ENCODE peak calls at places on chromosome 15, in seven cellular contexts. U is fibroblast of lung, I is mucosa of descending colon, J is AG09309, P is GM10248, E is ascending aorta, W is epithelial cell of esophagus. M is an unnamed sample.

GRCh38 chr15:56035166-56035565 is 41.8 kb upstream of the NEDD4 start:
- DNase-seq in U (no peak), I (no peak), J (no peak), P (no peak), E (no peak), W (no peak), M (no peak)

GRCh38 chr15:23532019-23532418 is 33.5 kb upstream of the MKRN3 start:
- DNase-seq in U (no peak), I (no peak), J (no peak), P (no peak), E (no peak), W (peak; percentile 39), M (no peak)

GRCh38 chr15:71659730-71660067 is 150.7 kb upstream of the NR2E3 start:
- DNase-seq in U (no peak), I (no peak), J (no peak), P (no peak), E (no peak), W (peak; percentile 18), M (no peak)

GRCh38 chr15:66164788-66165187 is 88.8 kb downstream of the MEGF11 start:
- DNase-seq in U (no peak), I (no peak), J (no peak), P (no peak), E (no peak), W (no peak), M (no peak)

GRCh38 chr15:29053661-29054131 is 167.9 kb downstream of the APBA2 start:
- DNase-seq in U (no peak), I (no peak), J (no peak), P (no peak), E (no peak), W (no peak), M (no peak)

GRCh38 chr15:51403072-51403878 is 61.8 kb downstream of the GLDN start:
- DNase-seq in U (peak; percentile 66), I (peak; percentile 35), J (no peak), P (no peak), E (no peak), W (peak; percentile 50), M (peak; percentile 33)

GRCh38 chr15:38130739-38131498 is 121.7 kb upstream of the SPRED1 start:
- DNase-seq in U (peak; percentile 99), I (peak; percentile 63), J (peak; percentile 98), P (peak; percentile 33), E (peak; percentile 65), W (peak; percentile 92), M (peak; percentile 30)

GRCh38 chr15:77546050-77546501 is 86.6 kb downstream of the LINGO1 start:
- DNase-seq in U (peak; percentile 85), I (no peak), J (peak; percentile 51), P (no peak), E (no peak), W (peak; percentile 76), M (no peak)

GRCh38 chr15:51386486-51386885 is 45.0 kb downstream of the GLDN start:
- DNase-seq in U (no peak), I (no peak), J (no peak), P (no peak), E (no peak), W (no peak), M (no peak)

GRCh38 chr15:52783191-52783829 is 6.8 kb downstream of the ONECUT1 start:
- DNase-seq in U (no peak), I (no peak), J (no peak), P (no peak), E (no peak), W (no peak), M (peak; percentile 35)

GRCh38 chr15:38075466-38075865 is 141.0 kb downstream of the TMCO5A start:
- DNase-seq in U (no peak), I (no peak), J (no peak), P (no peak), E (no peak), W (peak; percentile 71), M (no peak)

GRCh38 chr15:101047301-101047781 is 128.2 kb downstream of the LRRK1 start:
- DNase-seq in U (peak; percentile 51), I (no peak), J (no peak), P (no peak), E (no peak), W (no peak), M (no peak)

GRCh38 chr15:58932791-58933310 is 628 bp downstream of the SLTM start:
- DNase-seq in U (peak; percentile 18), I (no peak), J (no peak), P (no peak), E (no peak), W (peak; percentile 2), M (no peak)

GRCh38 chr15:38650384-38650783 is 85.8 kb upstream of the RASGRP1 start:
- DNase-seq in U (no peak), I (no peak), J (no peak), P (no peak), E (no peak), W (no peak), M (no peak)

GRCh38 chr15:46277994-46278885 is 643.4 kb downstream of the SQOR start:
- DNase-seq in U (no peak), I (no peak), J (no peak), P (no peak), E (no peak), W (no peak), M (no peak)

GRCh38 chr15:50235794-50236193 is 29.7 kb downstream of the HDC start:
- DNase-seq in U (peak; percentile 39), I (no peak), J (no peak), P (no peak), E (no peak), W (no peak), M (no peak)

GRCh38 chr15:76340198-76340801 is 3.7 kb downstream of the ISL2 start:
- DNase-seq in U (peak; percentile 55), I (peak; percentile 46), J (no peak), P (peak; percentile 40), E (no peak), W (no peak), M (peak; percentile 72)

GRCh38 chr15:82709081-82709420 is 624 bp downstream of the AP3B2 start:
- DNase-seq in U (peak; percentile 8), I (no peak), J (no peak), P (no peak), E (no peak), W (no peak), M (no peak)

GRCh38 chr15:85704021-85704420 is 90.7 kb downstream of the KLHL25 start:
- DNase-seq in U (no peak), I (no peak), J (no peak), P (no peak), E (no peak), W (no peak), M (no peak)

GRCh38 chr15:45855210-45855906 is 220.5 kb downstream of the SQOR start:
- DNase-seq in U (no peak), I (peak; percentile 14), J (no peak), P (no peak), E (no peak), W (no peak), M (no peak)

GRCh38 chr15:40266828-40267304 is 16.0 kb downstream of the ANKRD63 start:
- DNase-seq in U (peak; percentile 90), I (no peak), J (peak; percentile 85), P (no peak), E (peak; percentile 82), W (peak; percentile 82), M (no peak)

GRCh38 chr15:53869044-53869805 is 109.0 kb upstream of the UNC13C start:
- DNase-seq in U (no peak), I (no peak), J (no peak), P (no peak), E (no peak), W (peak; percentile 22), M (no peak)

GRCh38 chr15:66231421-66232266 is 21.9 kb downstream of the MEGF11 start:
- DNase-seq in U (no peak), I (no peak), J (no peak), P (no peak), E (no peak), W (peak; percentile 55), M (no peak)

DNA sequence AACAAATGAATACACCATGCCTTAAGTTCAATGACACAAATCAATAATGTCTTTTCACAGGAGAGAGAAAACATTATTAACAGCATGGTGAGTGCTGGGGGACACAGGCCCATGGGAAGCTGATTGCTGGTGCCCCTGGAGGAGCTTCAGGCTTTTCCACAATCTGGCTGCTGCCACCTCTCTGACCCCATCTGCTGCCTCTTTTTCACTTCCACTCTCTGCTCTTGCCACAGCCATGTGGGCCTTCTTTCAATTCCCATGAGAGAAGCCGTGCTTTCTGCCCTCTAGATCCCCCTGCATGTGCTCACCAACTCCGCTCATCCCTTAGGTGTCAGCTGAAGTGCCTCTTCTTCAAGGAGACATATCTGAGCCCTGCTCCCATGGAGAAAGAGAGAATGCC is 21.0 kb upstream of the CTXND1 start:
- DNase-seq in U (no peak), I (no peak), J (no peak), P (no peak), E (no peak), W (no peak), M (no peak)
- TF ChIP-seq CTCF in U (no peak), I (no peak), J (no peak), P (no peak), E (no peak), W (no peak), M (no peak)

GRCh38 chr15:41919954-41920538 is 26.2 kb upstream of the SPTBN5 start:
- DNase-seq in U (peak; percentile 95), I (no peak), J (no peak), P (no peak), E (no peak), W (no peak), M (no peak)
- TF ChIP-seq CTCF in U (no peak), I (no peak), J (no peak), P (no peak), E (no peak), W (no peak), M (no peak)

DNA sequence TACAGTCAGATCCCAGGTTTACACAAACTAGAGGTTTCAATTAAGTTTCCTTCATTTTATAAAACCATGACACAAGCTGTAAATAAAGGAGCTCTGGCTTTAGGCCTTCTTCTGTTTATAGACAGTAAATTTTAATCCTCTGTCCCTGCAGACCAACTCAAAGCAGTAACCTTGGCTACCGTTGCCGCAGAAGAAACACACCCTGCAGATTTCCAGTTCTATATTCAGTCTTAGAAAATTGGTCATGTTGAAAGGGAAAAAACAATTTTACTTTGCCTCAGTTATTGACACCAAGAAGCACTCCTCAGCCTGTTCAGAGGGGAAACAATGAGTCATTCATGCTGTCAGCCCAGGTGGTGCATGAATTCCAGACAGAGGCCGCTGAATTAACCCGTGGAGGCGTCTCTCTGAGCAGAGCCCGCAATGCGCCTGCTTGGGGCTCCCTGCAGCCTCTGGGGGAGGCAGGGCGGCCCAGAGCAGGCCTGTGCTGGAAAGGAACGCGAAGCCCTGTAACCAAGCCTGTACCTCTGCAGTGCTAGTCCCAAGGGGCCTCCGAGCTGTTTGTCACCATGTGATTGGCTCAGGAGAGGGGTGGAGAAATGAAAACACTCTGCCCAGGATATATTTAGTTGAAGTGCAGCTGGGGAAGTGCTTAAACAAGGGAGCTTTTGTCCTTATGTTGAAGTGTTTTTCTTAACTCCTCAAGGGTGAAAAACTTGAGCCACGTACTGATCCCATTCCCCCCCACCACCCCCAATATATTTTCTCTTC is 68.5 kb upstream of the CHD2 start:
- DNase-seq in U (peak; percentile 97), I (peak; percentile 86), J (peak; percentile 74), P (peak; percentile 88), E (peak; percentile 87), W (peak; percentile 98), M (peak; percentile 88)
- TF ChIP-seq CTCF in U (no peak), I (no peak), J (no peak), P (no peak), E (no peak), W (no peak), M (no peak)

DNA sequence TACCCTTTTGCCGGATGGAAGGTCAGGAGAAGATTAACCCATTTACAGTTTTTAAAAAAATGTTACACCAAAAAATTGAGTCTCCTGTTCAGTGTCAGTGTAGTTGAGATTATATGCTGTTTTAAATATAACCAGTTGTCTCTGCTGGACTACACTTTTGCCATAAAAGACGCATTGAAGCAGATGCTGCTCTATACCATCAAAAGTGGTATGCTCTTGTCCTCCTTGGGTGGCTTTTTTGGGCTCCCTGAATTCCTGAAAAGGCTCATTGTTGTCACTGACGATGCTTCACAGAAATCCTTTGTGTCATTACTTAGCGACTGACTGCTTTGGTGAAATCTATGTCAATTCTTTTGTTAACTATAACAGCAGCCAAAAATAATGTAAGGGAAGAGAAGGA is 133.9 kb upstream of the SKOR1 start:
- DNase-seq in U (no peak), I (no peak), J (no peak), P (no peak), E (no peak), W (no peak), M (no peak)
- TF ChIP-seq CTCF in U (no peak), I (no peak), J (no peak), P (no peak), E (no peak), W (no peak), M (no peak)